ENCODE peak calls at places on chromosome 22, in six cellular contexts. One of them, this sample, is unnamed.

GRCh38 chr22:29938285-29938693 is 55.3 kb downstream of the MTMR3 start:
- DNase-seq in H1: no peak
- DNase-seq in H9: no peak
- DNase-seq in IMR-90: peak
- DNase-seq in trophoblast cell: peak
- DNase-seq in mesenchymal stem cell: no peak
- DNase-seq in this sample: no peak

GRCh38 chr22:46649176-46650077 is 29.2 kb downstream of the GRAMD4 start:
- DNase-seq in H1: no peak
- DNase-seq in H9: no peak
- DNase-seq in trophoblast cell: no peak
- DNase-seq in mesenchymal stem cell: no peak
- DNase-seq in IMR-90: peak
- DNase-seq in this sample: no peak

GRCh38 chr22:30685178-30685577 is 9.5 kb upstream of the OSBP2 start:
- DNase-seq in mesenchymal stem cell: no peak
- DNase-seq in trophoblast cell: no peak
- DNase-seq in IMR-90: no peak
- DNase-seq in H9: no peak
- DNase-seq in H1: no peak
- DNase-seq in this sample: no peak

GRCh38 chr22:42697542-42698013 is 23.1 kb downstream of the A4GALT start:
- DNase-seq in mesenchymal stem cell: peak
- DNase-seq in H1: no peak
- DNase-seq in H9: no peak
- DNase-seq in IMR-90: peak
- DNase-seq in trophoblast cell: peak
- DNase-seq in this sample: no peak

GRCh38 chr22:21641417-21641794 is 696 bp upstream of the SDF2L1 start:
- DNase-seq in H1: peak
- DNase-seq in trophoblast cell: peak
- DNase-seq in IMR-90: peak
- DNase-seq in mesenchymal stem cell: peak
- DNase-seq in H9: peak
- DNase-seq in this sample: no peak

GRCh38 chr22:47626428-47627390 is 864.3 kb downstream of the TBC1D22A start:
- DNase-seq in IMR-90: no peak
- DNase-seq in H1: no peak
- DNase-seq in H9: no peak
- DNase-seq in trophoblast cell: no peak
- DNase-seq in mesenchymal stem cell: no peak
- DNase-seq in this sample: no peak

GRCh38 chr22:42273855-42274451 is 3.5 kb upstream of the TCF20 start:
- DNase-seq in IMR-90: no peak
- DNase-seq in trophoblast cell: no peak
- DNase-seq in H9: peak
- DNase-seq in H1: no peak
- DNase-seq in mesenchymal stem cell: peak
- DNase-seq in this sample: no peak

GRCh38 chr22:39601180-39601535 is 30.6 kb downstream of the CACNA1I start:
- DNase-seq in H1: no peak
- DNase-seq in trophoblast cell: no peak
- DNase-seq in IMR-90: no peak
- DNase-seq in H9: no peak
- DNase-seq in mesenchymal stem cell: no peak
- DNase-seq in this sample: no peak

GRCh38 chr22:29983296-29983917 is 96.9 kb upstream of the HORMAD2 start:
- DNase-seq in trophoblast cell: no peak
- DNase-seq in H1: no peak
- DNase-seq in mesenchymal stem cell: no peak
- DNase-seq in H9: no peak
- DNase-seq in IMR-90: no peak
- DNase-seq in this sample: no peak

GRCh38 chr22:30968015-30968923 is at the start of gene MORC2:
- DNase-seq in trophoblast cell: peak
- DNase-seq in H9: peak
- DNase-seq in IMR-90: peak
- DNase-seq in H1: no peak
- DNase-seq in mesenchymal stem cell: no peak
- DNase-seq in this sample: peak

GRCh38 chr22:29816128-29816527 is 21.9 kb downstream of the ASCC2 start:
- DNase-seq in H9: no peak
- DNase-seq in mesenchymal stem cell: no peak
- DNase-seq in IMR-90: no peak
- DNase-seq in trophoblast cell: peak
- DNase-seq in H1: no peak
- DNase-seq in this sample: no peak

GRCh38 chr22:33271390-33272161 is 213.4 kb upstream of the SYN3 start:
- DNase-seq in trophoblast cell: no peak
- DNase-seq in H1: no peak
- DNase-seq in IMR-90: peak
- DNase-seq in H9: no peak
- DNase-seq in mesenchymal stem cell: no peak
- DNase-seq in this sample: no peak

GRCh38 chr22:45757068-45757467 is 85.4 kb downstream of the ATXN10 start:
- DNase-seq in H1: peak
- DNase-seq in mesenchymal stem cell: no peak
- DNase-seq in trophoblast cell: peak
- DNase-seq in IMR-90: peak
- DNase-seq in H9: peak
- DNase-seq in this sample: peak

GRCh38 chr22:43419371-43420080 is 7.7 kb downstream of the MPPED1 start:
- DNase-seq in H1: no peak
- DNase-seq in IMR-90: no peak
- DNase-seq in H9: no peak
- DNase-seq in mesenchymal stem cell: no peak
- DNase-seq in trophoblast cell: no peak
- DNase-seq in this sample: no peak

GRCh38 chr22:28442951-28443876 is 236.4 kb downstream of the TTC28 start:
- DNase-seq in trophoblast cell: peak
- DNase-seq in H1: peak
- DNase-seq in IMR-90: peak
- DNase-seq in mesenchymal stem cell: peak
- DNase-seq in H9: peak
- DNase-seq in this sample: peak

GRCh38 chr22:47434336-47435203 is 672.1 kb downstream of the TBC1D22A start:
- DNase-seq in H1: no peak
- DNase-seq in H9: no peak
- DNase-seq in IMR-90: no peak
- DNase-seq in mesenchymal stem cell: no peak
- DNase-seq in trophoblast cell: no peak
- DNase-seq in this sample: no peak

GRCh38 chr22:47094861-47095330 is 332.4 kb downstream of the TBC1D22A start:
- DNase-seq in trophoblast cell: peak
- DNase-seq in H9: no peak
- DNase-seq in IMR-90: no peak
- DNase-seq in H1: no peak
- DNase-seq in mesenchymal stem cell: no peak
- DNase-seq in this sample: no peak

GRCh38 chr22:39570665-39571064 is at the start of gene CACNA1I:
- DNase-seq in H9: no peak
- DNase-seq in IMR-90: no peak
- DNase-seq in H1: no peak
- DNase-seq in trophoblast cell: no peak
- DNase-seq in mesenchymal stem cell: no peak
- DNase-seq in this sample: no peak

GRCh38 chr22:31241936-31242335 is 29.8 kb downstream of the LIMK2 start:
- DNase-seq in H1: no peak
- DNase-seq in H9: no peak
- DNase-seq in trophoblast cell: peak
- DNase-seq in IMR-90: peak
- DNase-seq in mesenchymal stem cell: peak
- DNase-seq in this sample: no peak

GRCh38 chr22:32200752-32201151 is 4.1 kb downstream of the RFPL2 start:
- DNase-seq in IMR-90: no peak
- DNase-seq in mesenchymal stem cell: no peak
- DNase-seq in H9: no peak
- DNase-seq in H1: no peak
- DNase-seq in trophoblast cell: peak
- DNase-seq in this sample: no peak

GRCh38 chr22:35900483-35901168 is 128.0 kb downstream of the RBFOX2 start:
- DNase-seq in IMR-90: peak
- DNase-seq in trophoblast cell: peak
- DNase-seq in mesenchymal stem cell: peak
- DNase-seq in H9: no peak
- DNase-seq in H1: no peak
- DNase-seq in this sample: no peak

GRCh38 chr22:46827072-46827780 is 64.8 kb downstream of the TBC1D22A start:
- DNase-seq in H9: peak
- DNase-seq in H1: peak
- DNase-seq in mesenchymal stem cell: no peak
- DNase-seq in IMR-90: no peak
- DNase-seq in trophoblast cell: peak
- DNase-seq in this sample: no peak

GRCh38 chr22:40002935-40003715 is 8.4 kb downstream of the FAM83F start:
- DNase-seq in H9: no peak
- DNase-seq in mesenchymal stem cell: no peak
- DNase-seq in H1: no peak
- DNase-seq in trophoblast cell: no peak
- DNase-seq in IMR-90: no peak
- DNase-seq in this sample: no peak

GRCh38 chr22:31623634-31624312 is 38.2 kb downstream of the PISD start:
- DNase-seq in H1: no peak
- DNase-seq in trophoblast cell: peak
- DNase-seq in H9: no peak
- DNase-seq in mesenchymal stem cell: no peak
- DNase-seq in IMR-90: no peak
- DNase-seq in this sample: no peak

GRCh38 chr22:42619261-42620063 is 4.8 kb upstream of the POLDIP3 start:
- DNase-seq in IMR-90: no peak
- DNase-seq in mesenchymal stem cell: no peak
- DNase-seq in trophoblast cell: no peak
- DNase-seq in H1: no peak
- DNase-seq in H9: no peak
- DNase-seq in this sample: no peak

GRCh38 chr22:28911777-28912669 is 28.7 kb downstream of the ZNRF3 start:
- DNase-seq in IMR-90: peak
- DNase-seq in mesenchymal stem cell: peak
- DNase-seq in H1: no peak
- DNase-seq in trophoblast cell: peak
- DNase-seq in H9: no peak
- DNase-seq in this sample: no peak

GRCh38 chr22:30404307-30404706 is 7.5 kb downstream of the SEC14L2 start:
- DNase-seq in H1: no peak
- DNase-seq in trophoblast cell: no peak
- DNase-seq in IMR-90: no peak
- DNase-seq in H9: no peak
- DNase-seq in mesenchymal stem cell: no peak
- DNase-seq in this sample: no peak

GRCh38 chr22:29722151-29722550 is 2.3 kb downstream of the CABP7 start:
- DNase-seq in H1: no peak
- DNase-seq in mesenchymal stem cell: no peak
- DNase-seq in IMR-90: no peak
- DNase-seq in H9: no peak
- DNase-seq in trophoblast cell: no peak
- DNase-seq in this sample: no peak

DNA sequence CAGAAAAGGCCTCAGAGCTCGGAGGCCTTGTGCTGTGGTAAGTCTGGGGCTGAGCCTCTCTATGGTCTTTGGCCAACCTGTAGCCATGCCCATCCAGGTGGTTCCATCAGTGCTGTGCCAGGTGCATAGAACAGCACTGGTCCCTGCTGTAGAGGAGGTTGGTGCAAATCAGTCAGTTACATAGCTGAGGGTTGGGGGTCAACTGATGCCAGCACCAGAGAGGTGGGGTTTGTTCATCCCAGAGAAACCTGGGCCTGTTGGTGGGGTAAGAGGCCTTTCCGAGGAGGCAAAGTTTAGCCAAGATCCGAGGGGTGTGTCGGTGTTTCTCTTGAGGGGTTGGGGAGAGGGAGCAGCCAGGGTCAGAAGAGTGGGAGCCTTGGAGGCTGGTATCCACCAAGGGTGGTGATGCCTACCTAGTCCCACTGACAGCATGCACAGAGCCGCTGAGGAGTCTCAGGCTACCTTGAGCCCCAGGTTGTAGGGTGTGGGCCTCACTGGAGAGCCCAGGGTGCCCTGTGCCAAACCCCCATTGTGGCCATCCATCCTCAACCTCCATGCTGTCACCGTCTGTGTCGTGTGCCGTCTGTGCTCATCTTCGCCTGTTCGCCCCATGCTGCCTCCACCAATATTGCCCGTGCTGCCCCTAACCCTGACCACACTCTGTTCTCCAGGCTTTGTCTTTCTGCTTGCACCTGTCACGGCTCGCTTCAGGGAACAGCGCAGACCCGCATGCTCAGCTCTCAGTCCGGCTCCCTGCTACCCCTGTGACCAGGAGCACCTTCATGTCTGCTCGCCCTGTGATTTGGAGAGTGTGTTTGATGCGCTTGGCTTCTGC is 78.7 kb upstream of the SUSD2 start:
- DNase-seq in IMR-90: no peak
- DNase-seq in trophoblast cell: no peak
- DNase-seq in mesenchymal stem cell: no peak
- DNase-seq in H1: no peak
- DNase-seq in H9: no peak
- DNase-seq in this sample: no peak
- H4K91ac ChIP-seq in IMR-90: no peak
- H4K91ac ChIP-seq in trophoblast cell: no peak
- H4K91ac ChIP-seq in mesenchymal stem cell: no peak
- H4K91ac ChIP-seq in H1: no peak
- H4K91ac ChIP-seq in H9: no peak
- H4K91ac ChIP-seq in this sample: no peak

DNA sequence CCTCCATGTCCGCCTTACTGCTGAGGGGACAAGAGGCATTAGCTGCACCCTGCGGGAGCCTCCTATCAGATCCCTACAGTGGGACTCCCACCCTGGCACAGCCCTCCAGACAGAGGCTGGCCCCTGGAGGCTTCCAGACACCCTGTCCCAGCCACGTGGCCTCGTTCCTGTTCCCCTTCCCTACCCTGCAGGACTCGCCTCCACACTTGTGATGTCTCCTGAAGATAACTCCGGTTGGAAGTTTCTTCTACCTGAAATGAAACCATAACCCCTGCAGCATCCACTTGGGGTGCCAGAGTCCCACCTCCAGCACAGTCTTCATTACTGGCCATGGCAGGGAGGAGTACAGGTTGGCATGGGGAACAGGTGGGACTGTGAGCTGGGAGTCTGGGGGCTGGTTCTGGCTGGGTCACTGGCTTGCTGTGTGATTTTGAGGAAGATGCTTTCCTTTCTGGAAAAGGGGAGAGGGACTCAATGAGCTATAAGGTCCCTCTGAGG is 4.9 kb upstream of the SH3BP1 start:
- DNase-seq in H9: no peak
- DNase-seq in mesenchymal stem cell: no peak
- DNase-seq in IMR-90: no peak
- DNase-seq in H1: peak
- DNase-seq in trophoblast cell: no peak
- DNase-seq in this sample: no peak
- H4K91ac ChIP-seq in H9: no peak
- H4K91ac ChIP-seq in mesenchymal stem cell: peak
- H4K91ac ChIP-seq in IMR-90: peak
- H4K91ac ChIP-seq in H1: no peak
- H4K91ac ChIP-seq in trophoblast cell: no peak
- H4K91ac ChIP-seq in this sample: no peak

GRCh38 chr22:26842103-26842502 is 184.7 kb downstream of the MIAT start:
- DNase-seq in IMR-90: no peak
- DNase-seq in mesenchymal stem cell: no peak
- DNase-seq in H1: no peak
- DNase-seq in H9: no peak
- DNase-seq in trophoblast cell: no peak
- DNase-seq in this sample: no peak
- H4K91ac ChIP-seq in IMR-90: no peak
- H4K91ac ChIP-seq in mesenchymal stem cell: no peak
- H4K91ac ChIP-seq in H1: no peak
- H4K91ac ChIP-seq in H9: no peak
- H4K91ac ChIP-seq in trophoblast cell: no peak
- H4K91ac ChIP-seq in this sample: no peak

GRCh38 chr22:20552913-20553401 is 45.5 kb downstream of the MED15 start:
- DNase-seq in H1: no peak
- DNase-seq in trophoblast cell: no peak
- DNase-seq in H9: no peak
- DNase-seq in IMR-90: peak
- DNase-seq in mesenchymal stem cell: peak
- DNase-seq in this sample: no peak
- H4K91ac ChIP-seq in H1: no peak
- H4K91ac ChIP-seq in trophoblast cell: no peak
- H4K91ac ChIP-seq in H9: no peak
- H4K91ac ChIP-seq in IMR-90: peak
- H4K91ac ChIP-seq in mesenchymal stem cell: no peak
- H4K91ac ChIP-seq in this sample: no peak

This sample was measured in neuronal stem cell.